ENCODE peak calls at places on chromosomes 12 and 14, in nine cellular contexts. T is sigmoid colon, P is body of pancreas, Y is A549, A is HCT116, D is IMR-90, V is breast epithelium, Q is thyroid gland, N is heart left ventricle. G is an unnamed sample.

GRCh38 chr12:108348842-108349241 is 9.7 kb upstream of the CMKLR1 start:
- DNase-seq in Q (no peak), V (no peak), T (no peak), A (no peak), P (no peak), Y (no peak), D (no peak), N (no peak), G (no peak)

GRCh38 chr12:132640936-132641335 is 22.4 kb downstream of the P2RX2 start:
- DNase-seq in Y (no peak), V (no peak), A (no peak), D (no peak), N (no peak), P (no peak), Q (no peak), T (no peak), G (no peak)

GRCh38 chr12:23887055-23887835 is 62.2 kb downstream of the SOX5 start:
- DNase-seq in Q (no peak), V (no peak), Y (no peak), D (no peak), T (no peak), A (no peak), N (no peak), P (peak; percentile 13), G (no peak)

GRCh38 chr12:4014858-4015224 is 141.6 kb upstream of the PARP11 start:
- DNase-seq in P (no peak), Y (no peak), A (no peak), Q (no peak), T (no peak), V (no peak), N (no peak), D (no peak), G (no peak)

GRCh38 chr14:55414551-55414950 is 2.9 kb upstream of the ATG14 start:
- DNase-seq in N (no peak), P (no peak), A (no peak), Y (no peak), D (no peak), T (no peak), Q (no peak), V (no peak), G (no peak)

GRCh38 chr12:112456029-112456428 is 37.3 kb downstream of the PTPN11 start:
- DNase-seq in Q (no peak), Y (no peak), V (no peak), A (no peak), D (no peak), T (no peak), N (no peak), P (no peak), G (no peak)

GRCh38 chr12:47377414-47378221 is 297.9 kb upstream of the AMIGO2 start:
- DNase-seq in Q (peak; percentile 34), V (peak; percentile 90), P (peak; percentile 87), T (peak; percentile 99), A (no peak), D (peak; percentile 100), Y (peak; percentile 99), N (peak; percentile 99), G (peak; percentile 99)

GRCh38 chr12:56333197-56333678 is 562 bp downstream of the PAN2 start:
- DNase-seq in Q (peak; percentile 8), A (no peak), P (no peak), N (no peak), V (no peak), D (no peak), Y (no peak), T (no peak), G (no peak)

GRCh38 chr14:61196792-61197191 is 84.3 kb downstream of the TMEM30B start:
- DNase-seq in A (no peak), N (no peak), P (no peak), Y (peak; percentile 42), T (no peak), V (no peak), D (no peak), Q (no peak), G (no peak)

DNA sequence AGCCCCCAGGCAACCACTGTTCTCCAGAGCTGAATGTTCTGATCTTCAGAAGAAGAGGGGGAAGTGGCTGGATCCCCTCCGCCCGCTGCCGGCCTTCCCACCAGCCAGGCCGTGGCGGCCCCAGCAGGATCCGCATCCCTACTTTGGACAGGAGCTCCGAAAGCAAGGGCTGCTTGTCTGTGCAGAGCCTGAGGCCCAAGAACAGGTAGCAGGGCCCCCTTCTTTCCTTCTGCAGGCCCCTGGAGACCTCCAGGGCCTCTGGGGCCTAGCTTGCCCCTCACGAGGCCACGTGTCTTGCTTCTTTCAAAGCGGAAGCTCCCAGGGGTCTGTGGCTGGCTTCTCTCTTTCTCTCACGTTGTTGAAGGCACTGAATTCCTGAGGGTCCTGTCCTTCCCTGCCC is 13.2 kb downstream of the PGF start:
- DNase-seq in T (no peak), D (no peak), N (no peak), Q (no peak), P (no peak), V (no peak), Y (no peak), A (no peak), G (no peak)
- H3K4me3 ChIP-seq in T (no peak overlapping the region), D (no peak overlapping the region), N (no peak overlapping the region), Q (no peak overlapping the region), P (no peak overlapping the region), V (no peak overlapping the region), Y (no peak overlapping the region), A (no peak overlapping the region), G (no peak overlapping the region)

DNA sequence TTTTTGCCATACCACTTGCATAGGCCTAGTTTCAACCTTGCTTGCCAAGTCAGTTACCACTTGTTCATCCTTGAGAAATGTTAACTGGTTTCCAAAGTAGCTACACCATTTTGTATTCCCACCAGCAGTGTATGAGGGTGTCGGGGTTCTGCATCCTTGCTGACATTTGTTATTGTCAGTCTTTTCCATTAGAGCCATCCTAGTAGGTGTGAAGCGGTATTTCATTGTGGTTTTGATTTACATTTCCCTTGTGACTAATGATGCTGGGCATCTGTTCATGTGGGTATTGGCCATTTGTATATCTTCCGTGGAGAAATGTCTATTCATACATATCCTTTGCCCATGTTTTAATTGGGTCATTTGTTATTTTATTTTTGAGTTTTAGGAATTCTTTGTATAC is 27.6 kb upstream of the GALNT16 start:
- DNase-seq in Q (no peak), N (no peak), Y (no peak), P (no peak), D (no peak), T (no peak), A (no peak), V (no peak), G (no peak)
- TF ChIP-seq POLR2A in Q (no peak), N (no peak), Y (no peak), P (no peak), D (no peak), T (no peak), A (no peak), V (no peak), G (no peak)

GRCh38 chr12:39341179-39341578 is 101.7 kb downstream of the KIF21A start:
- DNase-seq in Y (no peak), T (no peak), V (no peak), D (no peak), A (no peak), P (no peak), Q (no peak), N (no peak), G (no peak)
- TF ChIP-seq CTCF in Y (no peak), T (no peak), V (no peak), D (no peak), A (no peak), P (no peak), Q (no peak), N (no peak), G (no peak)

DNA sequence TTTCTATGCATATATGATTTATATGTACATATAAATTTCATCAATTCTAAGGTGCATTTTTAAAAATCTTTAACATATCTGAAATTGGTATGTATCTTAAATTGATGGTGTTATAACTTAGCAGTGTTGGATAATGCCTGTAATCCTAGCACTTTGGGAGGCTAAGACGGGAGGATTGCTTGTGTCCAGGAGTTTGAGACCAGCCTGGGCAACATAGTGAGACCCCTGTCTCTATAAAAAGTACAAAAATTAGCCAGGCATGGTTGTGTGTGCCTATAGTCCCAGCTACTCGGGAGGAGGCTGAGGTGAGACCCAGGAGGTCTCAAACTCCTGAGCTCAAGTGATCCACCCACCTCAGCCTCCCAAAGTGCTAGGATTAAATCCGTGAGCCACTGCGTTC is 6.5 kb upstream of the GALNT6 start:
- DNase-seq in N (no peak), D (no peak), V (no peak), Y (no peak), P (no peak), Q (no peak), A (no peak), T (no peak), G (no peak)
- H3K4me3 ChIP-seq in N (no peak overlapping the region), D (no peak overlapping the region), V (no peak overlapping the region), Y (no peak overlapping the region), P (no peak overlapping the region), Q (no peak overlapping the region), A (no peak overlapping the region), T (no peak overlapping the region), G (no peak overlapping the region)

DNA sequence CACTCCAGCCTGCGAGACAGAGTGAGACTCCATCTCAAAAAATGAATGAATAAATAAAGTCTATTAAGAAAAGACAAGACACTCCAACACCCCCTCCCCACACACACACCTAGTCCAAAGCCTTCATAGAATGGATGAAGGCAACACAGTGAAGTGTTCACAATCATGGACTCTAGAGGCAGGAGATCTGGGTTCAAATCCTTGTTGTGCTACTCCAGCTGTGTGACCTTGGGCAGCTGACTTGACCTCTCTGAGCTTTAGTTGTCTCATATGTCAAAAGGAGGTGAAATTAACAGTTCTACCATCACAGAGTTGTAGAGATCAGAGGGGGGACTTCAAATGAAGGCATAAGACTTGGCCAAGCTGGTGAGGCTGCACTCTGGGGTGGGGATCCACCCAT is 95.8 kb upstream of the MAP1LC3B2 start:
- DNase-seq in T (no peak), V (no peak), A (no peak), P (no peak), D (no peak), Y (no peak), N (no peak), Q (no peak), G (no peak)
- TF ChIP-seq POLR2A in T (no peak), V (no peak), A (no peak), P (no peak), D (no peak), Y (no peak), N (no peak), Q (no peak), G (no peak)

GRCh38 chr14:101889898-101890297 is 74.5 kb upstream of the DYNC1H1 start:
- DNase-seq in N (no peak), A (no peak), T (no peak), Q (no peak), V (no peak), Y (peak; percentile 27), P (no peak), D (no peak), G (peak; percentile 17)
- TF ChIP-seq CTCF in N (no peak), A (no peak), T (no peak), Q (no peak), V (no peak), Y (no peak), P (peak; percentile 36), D (no peak), G (no peak)

DNA sequence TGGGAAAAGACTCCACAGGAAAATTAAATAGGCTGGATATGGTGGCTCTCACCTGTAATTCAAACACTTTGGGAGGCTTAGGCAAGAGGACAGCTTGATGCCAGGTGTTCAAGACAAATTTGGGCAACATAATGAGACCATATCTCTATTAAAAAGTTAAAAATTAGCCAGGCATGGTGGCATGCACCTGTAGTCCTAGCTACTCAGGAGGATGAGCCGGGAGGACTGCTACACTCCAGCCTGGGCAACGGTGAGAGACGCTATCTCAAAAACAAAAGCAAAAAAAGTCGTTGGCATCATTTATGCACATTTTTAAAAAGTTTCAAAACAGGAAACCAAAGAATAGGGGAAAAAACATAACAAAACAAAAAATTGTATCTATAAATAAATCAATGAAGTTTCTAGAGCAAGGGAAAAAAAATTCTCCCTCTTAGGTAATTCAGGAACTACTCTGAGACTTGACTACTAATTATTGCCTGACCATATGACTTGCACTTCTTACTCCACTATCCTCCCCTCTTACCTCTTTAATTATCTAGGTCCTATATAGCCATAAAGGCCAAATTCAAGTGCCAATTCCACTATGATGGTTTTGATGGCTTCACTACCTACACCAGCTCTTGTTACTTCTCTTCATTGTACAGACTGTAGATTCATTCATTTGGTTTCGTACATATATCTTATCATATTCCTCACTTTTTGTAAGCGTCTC is 1.6 kb downstream of the METTL3 start:
- DNase-seq in T (no peak), N (no peak), Y (no peak), P (no peak), V (no peak), Q (no peak), D (no peak), A (no peak), G (no peak)
- H3K4me3 ChIP-seq in T (no peak overlapping the region), N (peak overlapping the region; percentile 94), Y (peak overlapping the region; percentile 73), P (no peak overlapping the region), V (no peak overlapping the region), Q (no peak overlapping the region), D (no peak overlapping the region), A (peak overlapping the region; percentile 72), G (no peak overlapping the region)